ENCODE peak calls at places on chromosome 9, in seven cellular contexts. L is adrenal gland; J is CD4-positive, CD25-positive, alpha-beta regulatory T cell; X is HepG2; P is thoracic aorta; N is kidney; Z is thyroid gland. M is an unnamed sample. For H3K4me1, the result is how much of the 10 kb centered on the place peaks cover.

GRCh38 chr9:35729700-35730485 is 2.1 kb downstream of the TLN1 start:
- DNase-seq in L (peak), J (peak), X (peak), P (no peak), N (no peak), Z (peak), M (no peak)

GRCh38 chr9:31272456-31273295 is 1111.8 kb upstream of the ACO1 start:
- DNase-seq in L (no peak), J (no peak), X (no peak), P (no peak), N (no peak), Z (no peak), M (no peak)

GRCh38 chr9:81980568-81980967 is 8.0 kb upstream of the SPATA31D1 start:
- DNase-seq in L (no peak), J (no peak), X (no peak), P (no peak), N (no peak), Z (no peak), M (no peak)

GRCh38 chr9:69044226-69045219 is 9.0 kb downstream of the FXN start:
- DNase-seq in L (no peak), J (no peak), X (no peak), P (no peak), N (no peak), Z (no peak), M (no peak)

GRCh38 chr9:105054488-105054887 is 126.5 kb upstream of the ABCA1 start:
- DNase-seq in L (no peak), J (no peak), X (peak), P (no peak), N (no peak), Z (no peak), M (no peak)

GRCh38 chr9:71854811-71855210 is 56.2 kb downstream of the ABHD17B start:
- DNase-seq in L (no peak), J (no peak), X (no peak), P (no peak), N (no peak), Z (peak), M (no peak)

GRCh38 chr9:85064811-85065371 is 395.4 kb downstream of the NTRK2 start:
- DNase-seq in L (no peak), J (no peak), X (no peak), P (no peak), N (no peak), Z (no peak), M (no peak)

GRCh38 chr9:3875371-3876132 is 349.8 kb upstream of the RFX3 start:
- DNase-seq in L (no peak), J (no peak), X (no peak), P (no peak), N (no peak), Z (no peak), M (no peak)

GRCh38 chr9:7083192-7083591 is 325.4 kb downstream of the KDM4C start:
- DNase-seq in L (no peak), J (no peak), X (peak), P (no peak), N (no peak), Z (no peak), M (no peak)

GRCh38 chr9:87518702-87519335 is 21.2 kb downstream of the DAPK1 start:
- DNase-seq in L (peak), J (no peak), X (no peak), P (no peak), N (no peak), Z (peak), M (no peak)

GRCh38 chr9:77211561-77211960 is 34.2 kb downstream of the VPS13A start:
- DNase-seq in L (no peak), J (no peak), X (no peak), P (no peak), N (no peak), Z (no peak), M (no peak)

GRCh38 chr9:93112116-93112863 is 16.3 kb downstream of the CARD19 start:
- DNase-seq in L (peak), J (no peak), X (peak), P (no peak), N (peak), Z (peak), M (no peak)

GRCh38 chr9:37325778-37326177 is 96.7 kb upstream of the GRHPR start:
- DNase-seq in L (no peak), J (no peak), X (no peak), P (no peak), N (no peak), Z (peak), M (no peak)

GRCh38 chr9:130276121-130276520 is 10.6 kb downstream of the HMCN2 start:
- DNase-seq in L (no peak), J (no peak), X (no peak), P (no peak), N (no peak), Z (no peak), M (no peak)

GRCh38 chr9:114746591-114746990 is 59.2 kb downstream of the TNFSF15 start:
- DNase-seq in L (no peak), J (no peak), X (no peak), P (no peak), N (no peak), Z (no peak), M (no peak)

GRCh38 chr9:107064378-107064777 is 201.4 kb downstream of the ZNF462 start:
- DNase-seq in L (no peak), J (no peak), X (no peak), P (no peak), N (no peak), Z (no peak), M (no peak)

GRCh38 chr9:127780126-127780885 is 1.8 kb upstream of the SH2D3C start:
- DNase-seq in L (no peak), J (no peak), X (peak), P (no peak), N (no peak), Z (no peak), M (no peak)
- H3K4me1 ChIP-seq in L (under half), J (half or more), X (under half), P (under half), N (under half), Z (under half), M (half or more)

DNA sequence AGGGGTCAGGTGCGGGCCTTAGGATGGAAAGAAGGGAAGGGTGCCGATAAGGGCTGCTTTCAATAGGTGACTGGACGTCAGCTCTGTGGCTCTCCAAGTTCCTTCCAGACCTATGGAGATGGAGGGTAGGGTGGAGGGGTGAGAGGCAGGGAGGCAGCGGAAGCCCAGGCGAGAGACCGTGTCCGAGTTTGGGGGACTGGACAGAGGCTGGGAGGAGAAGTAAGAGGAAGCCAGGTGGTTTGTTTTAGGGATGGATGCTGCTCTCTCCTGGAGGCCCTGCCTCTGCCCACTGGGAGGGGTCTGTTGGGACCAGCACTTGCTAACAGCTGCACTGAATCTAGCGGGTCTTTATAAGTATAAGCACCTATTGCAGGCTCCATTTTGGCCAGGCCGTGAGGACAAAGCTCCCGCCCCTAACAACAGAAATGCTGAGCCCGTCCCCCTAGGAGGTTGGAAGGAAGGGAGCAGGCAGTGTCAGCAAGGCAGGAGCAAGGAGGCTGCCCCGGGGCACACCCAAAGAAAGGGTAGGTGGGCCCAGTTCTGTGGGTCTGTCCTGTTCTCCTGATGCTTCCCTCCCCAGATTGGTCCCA is 167.5 kb downstream of the DAB2IP start:
- DNase-seq in L (no peak), J (no peak), X (no peak), P (no peak), N (no peak), Z (no peak), M (no peak)
- H3K4me3 ChIP-seq in L (no peak), J (no peak), X (no peak), P (no peak), N (no peak), Z (no peak), M (no peak)

GRCh38 chr9:33185406-33185805 is 18.3 kb upstream of the B4GALT1 start:
- DNase-seq in L (no peak), J (no peak), X (no peak), P (no peak), N (no peak), Z (no peak), M (no peak)

GRCh38 chr9:33185858-33186257 is 18.7 kb upstream of the B4GALT1 start:
- DNase-seq in L (no peak), J (no peak), X (no peak), P (no peak), N (no peak), Z (peak), M (no peak)

GRCh38 chr9:33186457-33187168 is 19.5 kb upstream of the B4GALT1 start:
- DNase-seq in L (peak), J (no peak), X (no peak), P (no peak), N (no peak), Z (no peak), M (no peak)

GRCh38 chr9:33189331-33189731 is 22.2 kb upstream of the B4GALT1 start:
- DNase-seq in L (no peak), J (no peak), X (no peak), P (no peak), N (no peak), Z (no peak), M (no peak)

DNA sequence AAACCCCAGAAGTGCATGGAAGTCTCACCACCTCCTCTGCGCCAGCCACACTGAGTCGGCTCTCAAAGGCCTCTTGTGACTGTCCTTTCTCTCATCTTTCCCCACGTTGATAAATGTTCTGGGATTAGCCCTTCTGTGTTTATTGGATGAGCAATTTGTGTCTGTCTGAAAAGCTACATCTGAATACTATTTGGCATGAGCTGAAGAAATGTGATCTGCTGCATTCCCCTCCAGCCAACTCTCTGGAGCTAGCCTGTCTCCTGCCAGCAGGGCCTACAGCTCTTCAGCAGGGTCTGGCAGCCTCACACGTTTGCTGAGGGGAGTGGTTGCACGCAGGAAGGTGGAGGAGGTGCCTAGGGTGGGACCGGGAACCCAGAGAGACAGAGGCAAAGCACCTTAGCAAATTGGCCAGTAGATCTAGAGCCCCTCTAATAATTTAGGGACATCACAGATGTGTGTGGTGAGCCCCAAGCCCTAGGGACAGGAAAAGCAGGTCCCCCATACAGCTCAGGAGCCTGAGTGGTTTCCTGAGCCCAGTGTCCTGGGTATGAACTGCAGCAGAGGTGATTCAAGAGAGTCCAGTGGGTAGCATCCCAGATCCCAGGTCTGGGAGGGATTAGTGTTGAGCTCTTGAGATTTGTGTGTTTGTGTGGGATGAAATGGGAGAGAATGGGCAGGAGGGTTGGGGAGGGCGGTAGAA is 20.5 kb upstream of the B4GALT1 start:
- DNase-seq in L (no peak), J (no peak), X (no peak), P (no peak), N (no peak), Z (peak), M (no peak)
- H3K27ac ChIP-seq in L (no peak), J (no peak), X (no peak), P (peak), N (no peak), Z (no peak), M (no peak)

GRCh38 chr9:111919875-111920274 is 23.3 kb downstream of the UGCG start:
- DNase-seq in L (no peak), J (no peak), X (no peak), P (no peak), N (no peak), Z (no peak), M (no peak)
- H3K4me1 ChIP-seq in L (under half), J (under half), X (under half), P (under half), N (under half), Z (under half), M (under half)

GRCh38 chr9:127047971-127048370 is 74.5 kb downstream of the ANGPTL2 start:
- DNase-seq in L (no peak), J (no peak), X (no peak), P (no peak), N (no peak), Z (no peak), M (no peak)

GRCh38 chr9:127049581-127049980 is 72.9 kb downstream of the ANGPTL2 start:
- DNase-seq in L (no peak), J (no peak), X (no peak), P (no peak), N (no peak), Z (no peak), M (no peak)

GRCh38 chr9:127050581-127050980 is 71.9 kb downstream of the ANGPTL2 start:
- DNase-seq in L (no peak), J (no peak), X (no peak), P (no peak), N (no peak), Z (no peak), M (no peak)

GRCh38 chr9:127050152-127050551 is 72.3 kb downstream of the ANGPTL2 start:
- DNase-seq in L (no peak), J (no peak), X (no peak), P (no peak), N (no peak), Z (no peak), M (no peak)

GRCh38 chr9:127049044-127049443 is 73.4 kb downstream of the ANGPTL2 start:
- DNase-seq in L (peak), J (no peak), X (no peak), P (peak), N (no peak), Z (peak), M (no peak)
- H3K4me3 ChIP-seq in L (no peak), J (peak), X (no peak), P (peak), N (no peak), Z (no peak), M (no peak)

GRCh38 chr9:78438765-78439164 is 141.8 kb downstream of the PSAT1 start:
- DNase-seq in L (no peak), J (no peak), X (no peak), P (no peak), N (no peak), Z (no peak), M (no peak)
- H3K27ac ChIP-seq in L (no peak), J (no peak), X (no peak), P (no peak), N (no peak), Z (no peak), M (no peak)

GRCh38 chr9:131673531-131673930 is 66.3 kb downstream of the RAPGEF1 start:
- DNase-seq in L (no peak), J (no peak), X (no peak), P (no peak), N (no peak), Z (no peak), M (no peak)
- H3K4me1 ChIP-seq in L (half or more), J (half or more), X (half or more), P (half or more), N (half or more), Z (under half), M (half or more)

GRCh38 chr9:123338710-123339665 is 17.0 kb upstream of the CRB2 start:
- DNase-seq in L (no peak), J (peak), X (no peak), P (no peak), N (no peak), Z (peak), M (peak)
- H3K4me3 ChIP-seq in L (no peak), J (peak), X (peak), P (peak), N (no peak), Z (no peak), M (peak)

GRCh38 chr9:126319651-126320050 is 7.0 kb upstream of the MVB12B start:
- DNase-seq in L (no peak), J (no peak), X (peak), P (no peak), N (no peak), Z (no peak), M (no peak)
- H3K27ac ChIP-seq in L (no peak), J (no peak), X (no peak), P (no peak), N (no peak), Z (no peak), M (no peak)

M was measured in effector memory CD4-positive, alpha-beta T cell.